ENCODE peak calls at places on chromosomes 11 and 22, in six cellular contexts. One of them, this sample, is unnamed.

GRCh38 chr22:31244044-31244942 is 32.2 kb downstream of the LIMK2 start:
- DNase-seq in astrocyte: peak; percentile 97
- DNase-seq in kidney: no peak
- DNase-seq in SK-N-SH: peak; percentile 31
- DNase-seq in GM23248: peak; percentile 97
- DNase-seq in fibroblast of lung: peak; percentile 98
- DNase-seq in this sample: no peak

GRCh38 chr11:1628506-1629325 is 859 bp upstream of the KRTAP5-5 start:
- DNase-seq in SK-N-SH: peak; percentile 96
- DNase-seq in fibroblast of lung: no peak
- DNase-seq in kidney: peak; percentile 77
- DNase-seq in astrocyte: peak; percentile 3
- DNase-seq in GM23248: peak; percentile 59
- DNase-seq in this sample: peak; percentile 70

GRCh38 chr22:24500251-24500820 is 5.2 kb downstream of the UPB1 start:
- DNase-seq in kidney: peak; percentile 45
- DNase-seq in GM23248: no peak
- DNase-seq in astrocyte: no peak
- DNase-seq in SK-N-SH: no peak
- DNase-seq in fibroblast of lung: no peak
- DNase-seq in this sample: no peak

GRCh38 chr11:99019676-99020075 is 1.1 kb upstream of the CNTN5 start:
- DNase-seq in kidney: no peak
- DNase-seq in astrocyte: no peak
- DNase-seq in GM23248: no peak
- DNase-seq in fibroblast of lung: no peak
- DNase-seq in SK-N-SH: peak; percentile 4
- DNase-seq in this sample: no peak

GRCh38 chr22:37571992-37572373 is 7.9 kb downstream of the LGALS2 start:
- DNase-seq in fibroblast of lung: no peak
- DNase-seq in SK-N-SH: no peak
- DNase-seq in astrocyte: no peak
- DNase-seq in kidney: no peak
- DNase-seq in GM23248: no peak
- DNase-seq in this sample: no peak

GRCh38 chr11:112481431-112481830 is 220.8 kb upstream of the PLET1 start:
- DNase-seq in SK-N-SH: no peak
- DNase-seq in astrocyte: no peak
- DNase-seq in fibroblast of lung: no peak
- DNase-seq in GM23248: no peak
- DNase-seq in kidney: no peak
- DNase-seq in this sample: no peak

GRCh38 chr11:13970986-13971385 is 8.5 kb downstream of the SPON1 start:
- DNase-seq in kidney: peak; percentile 69
- DNase-seq in GM23248: peak; percentile 25
- DNase-seq in SK-N-SH: peak; percentile 64
- DNase-seq in astrocyte: no peak
- DNase-seq in fibroblast of lung: no peak
- DNase-seq in this sample: peak; percentile 49

GRCh38 chr11:88815505-88815904 is 250.3 kb downstream of the GRM5 start:
- DNase-seq in SK-N-SH: no peak
- DNase-seq in GM23248: no peak
- DNase-seq in fibroblast of lung: no peak
- DNase-seq in kidney: no peak
- DNase-seq in astrocyte: no peak
- DNase-seq in this sample: no peak

GRCh38 chr11:14819596-14819995 is 72.4 kb downstream of the CYP2R1 start:
- DNase-seq in SK-N-SH: no peak
- DNase-seq in kidney: no peak
- DNase-seq in GM23248: no peak
- DNase-seq in fibroblast of lung: no peak
- DNase-seq in astrocyte: no peak
- DNase-seq in this sample: no peak

GRCh38 chr11:65525659-65526480 is 987 bp downstream of the SCYL1 start:
- DNase-seq in kidney: peak; percentile 83
- DNase-seq in SK-N-SH: peak; percentile 12
- DNase-seq in astrocyte: no peak
- DNase-seq in fibroblast of lung: no peak
- DNase-seq in GM23248: no peak
- DNase-seq in this sample: no peak

GRCh38 chr11:10990637-10991036 is 132.8 kb upstream of the ZBED5 start:
- DNase-seq in GM23248: peak; percentile 70
- DNase-seq in fibroblast of lung: peak; percentile 7
- DNase-seq in astrocyte: no peak
- DNase-seq in kidney: no peak
- DNase-seq in SK-N-SH: no peak
- DNase-seq in this sample: no peak

GRCh38 chr11:17238377-17238776 is 30.6 kb upstream of the PIK3C2A start:
- DNase-seq in SK-N-SH: no peak
- DNase-seq in astrocyte: no peak
- DNase-seq in GM23248: no peak
- DNase-seq in kidney: no peak
- DNase-seq in fibroblast of lung: no peak
- DNase-seq in this sample: no peak

GRCh38 chr11:62104816-62105610 is 18.8 kb upstream of the INCENP start:
- DNase-seq in SK-N-SH: no peak
- DNase-seq in GM23248: peak; percentile 84
- DNase-seq in kidney: no peak
- DNase-seq in astrocyte: peak; percentile 27
- DNase-seq in fibroblast of lung: peak; percentile 42
- DNase-seq in this sample: no peak

GRCh38 chr11:61955416-61956135 is 5.4 kb downstream of the BEST1 start:
- DNase-seq in GM23248: peak; percentile 67
- DNase-seq in fibroblast of lung: no peak
- DNase-seq in SK-N-SH: no peak
- DNase-seq in kidney: peak; percentile 85
- DNase-seq in astrocyte: no peak
- DNase-seq in this sample: no peak

GRCh38 chr11:64542172-64543125 is 48.6 kb upstream of the SLC22A12 start:
- DNase-seq in SK-N-SH: no peak
- DNase-seq in GM23248: no peak
- DNase-seq in kidney: peak; percentile 58
- DNase-seq in fibroblast of lung: no peak
- DNase-seq in astrocyte: no peak
- DNase-seq in this sample: no peak

GRCh38 chr11:73757598-73757997 is 3.3 kb downstream of the RAB6A start:
- DNase-seq in SK-N-SH: no peak
- DNase-seq in astrocyte: no peak
- DNase-seq in GM23248: no peak
- DNase-seq in fibroblast of lung: no peak
- DNase-seq in kidney: no peak
- DNase-seq in this sample: no peak

GRCh38 chr22:18024276-18024939 is at the start of gene MICAL3:
- DNase-seq in fibroblast of lung: peak; percentile 72
- DNase-seq in kidney: peak; percentile 84
- DNase-seq in SK-N-SH: peak; percentile 93
- DNase-seq in GM23248: peak; percentile 92
- DNase-seq in astrocyte: peak; percentile 61
- DNase-seq in this sample: peak; percentile 92

GRCh38 chr11:10526974-10527918 is 13.7 kb downstream of the RNF141 start:
- DNase-seq in fibroblast of lung: peak; percentile 49
- DNase-seq in GM23248: peak; percentile 44
- DNase-seq in SK-N-SH: no peak
- DNase-seq in astrocyte: peak; percentile 42
- DNase-seq in kidney: no peak
- DNase-seq in this sample: no peak

GRCh38 chr11:46321757-46322156 is 25.5 kb upstream of the DGKZ start:
- DNase-seq in kidney: no peak
- DNase-seq in SK-N-SH: no peak
- DNase-seq in fibroblast of lung: no peak
- DNase-seq in astrocyte: no peak
- DNase-seq in GM23248: peak; percentile 36
- DNase-seq in this sample: no peak

GRCh38 chr11:14894657-14895598 is 2.9 kb upstream of the CYP2R1 start:
- DNase-seq in SK-N-SH: no peak
- DNase-seq in fibroblast of lung: no peak
- DNase-seq in GM23248: peak; percentile 48
- DNase-seq in kidney: peak; percentile 41
- DNase-seq in astrocyte: no peak
- DNase-seq in this sample: peak; percentile 72

GRCh38 chr11:48058064-48058463 is 77.7 kb downstream of the PTPRJ start:
- DNase-seq in astrocyte: no peak
- DNase-seq in fibroblast of lung: no peak
- DNase-seq in kidney: no peak
- DNase-seq in SK-N-SH: no peak
- DNase-seq in GM23248: no peak
- DNase-seq in this sample: no peak

DNA sequence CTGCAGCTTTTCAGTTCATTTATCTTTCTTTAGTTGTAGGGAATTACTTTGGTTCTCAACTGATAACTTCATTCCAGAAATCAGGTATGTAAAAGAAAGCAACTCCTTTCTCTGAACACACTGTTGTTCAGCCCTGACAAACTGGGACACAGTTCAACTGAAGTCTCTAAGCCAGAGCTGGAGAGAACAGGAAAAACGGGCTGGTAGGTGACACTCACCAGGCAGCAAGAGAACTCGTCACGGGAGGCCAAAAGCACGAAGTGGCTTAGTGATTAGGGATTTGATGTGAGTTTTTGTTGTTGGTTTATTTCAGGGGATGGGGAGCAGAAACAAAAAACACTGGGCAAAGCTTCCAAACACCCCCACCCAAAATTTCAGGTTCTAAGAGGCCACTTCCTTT is 54.1 kb downstream of the MYH9 start:
- DNase-seq in GM23248: no peak
- DNase-seq in SK-N-SH: no peak
- DNase-seq in astrocyte: no peak
- DNase-seq in kidney: no peak
- DNase-seq in fibroblast of lung: no peak
- DNase-seq in this sample: no peak
- H3K9ac ChIP-seq in GM23248: no peak overlapping the region
- H3K9ac ChIP-seq in SK-N-SH: peak overlapping the region; percentile 65
- H3K9ac ChIP-seq in astrocyte: peak overlapping the region; percentile 92
- H3K9ac ChIP-seq in kidney: peak overlapping the region; percentile 70
- H3K9ac ChIP-seq in fibroblast of lung: no peak overlapping the region
- H3K9ac ChIP-seq in this sample: peak overlapping the region; percentile 1

GRCh38 chr22:29244785-29245625 is 22.8 kb downstream of the RHBDD3 start:
- DNase-seq in fibroblast of lung: no peak
- DNase-seq in astrocyte: no peak
- DNase-seq in kidney: no peak
- DNase-seq in GM23248: no peak
- DNase-seq in SK-N-SH: peak; percentile 14
- DNase-seq in this sample: no peak

GRCh38 chr22:29251265-29251664 is 16.5 kb downstream of the RHBDD3 start:
- DNase-seq in GM23248: no peak
- DNase-seq in kidney: no peak
- DNase-seq in fibroblast of lung: no peak
- DNase-seq in SK-N-SH: no peak
- DNase-seq in astrocyte: no peak
- DNase-seq in this sample: no peak

GRCh38 chr22:29243874-29244446 is 23.8 kb downstream of the RHBDD3 start:
- DNase-seq in kidney: no peak
- DNase-seq in fibroblast of lung: no peak
- DNase-seq in SK-N-SH: no peak
- DNase-seq in astrocyte: no peak
- DNase-seq in GM23248: no peak
- DNase-seq in this sample: no peak

GRCh38 chr22:29245626-29246385 is 22.0 kb downstream of the RHBDD3 start:
- DNase-seq in fibroblast of lung: peak; percentile 48
- DNase-seq in GM23248: peak; percentile 69
- DNase-seq in SK-N-SH: peak; percentile 84
- DNase-seq in astrocyte: peak; percentile 14
- DNase-seq in kidney: peak; percentile 85
- DNase-seq in this sample: peak; percentile 87
- H3K9ac ChIP-seq in fibroblast of lung: no peak overlapping the region
- H3K9ac ChIP-seq in GM23248: no peak overlapping the region
- H3K9ac ChIP-seq in SK-N-SH: no peak overlapping the region
- H3K9ac ChIP-seq in astrocyte: no peak overlapping the region
- H3K9ac ChIP-seq in kidney: no peak overlapping the region
- H3K9ac ChIP-seq in this sample: no peak overlapping the region

GRCh38 chr11:76672431-76673163 is 2.0 kb upstream of the LRRC32 start:
- DNase-seq in fibroblast of lung: no peak
- DNase-seq in astrocyte: no peak
- DNase-seq in SK-N-SH: no peak
- DNase-seq in kidney: peak; percentile 86
- DNase-seq in GM23248: no peak
- DNase-seq in this sample: peak; percentile 93

GRCh38 chr11:76670475-76671235 is at the start of gene LRRC32:
- DNase-seq in GM23248: peak; percentile 40
- DNase-seq in astrocyte: no peak
- DNase-seq in fibroblast of lung: peak; percentile 11
- DNase-seq in SK-N-SH: peak; percentile 87
- DNase-seq in kidney: peak; percentile 93
- DNase-seq in this sample: peak; percentile 73

GRCh38 chr11:76669901-76670474 is 559 bp downstream of the LRRC32 start:
- DNase-seq in kidney: peak; percentile 88
- DNase-seq in SK-N-SH: no peak
- DNase-seq in GM23248: peak; percentile 78
- DNase-seq in fibroblast of lung: peak; percentile 89
- DNase-seq in astrocyte: peak; percentile 84
- DNase-seq in this sample: no peak

GRCh38 chr11:76671626-76672309 is 1.2 kb upstream of the LRRC32 start:
- DNase-seq in kidney: no peak
- DNase-seq in astrocyte: no peak
- DNase-seq in SK-N-SH: no peak
- DNase-seq in fibroblast of lung: no peak
- DNase-seq in GM23248: no peak
- DNase-seq in this sample: no peak

DNA sequence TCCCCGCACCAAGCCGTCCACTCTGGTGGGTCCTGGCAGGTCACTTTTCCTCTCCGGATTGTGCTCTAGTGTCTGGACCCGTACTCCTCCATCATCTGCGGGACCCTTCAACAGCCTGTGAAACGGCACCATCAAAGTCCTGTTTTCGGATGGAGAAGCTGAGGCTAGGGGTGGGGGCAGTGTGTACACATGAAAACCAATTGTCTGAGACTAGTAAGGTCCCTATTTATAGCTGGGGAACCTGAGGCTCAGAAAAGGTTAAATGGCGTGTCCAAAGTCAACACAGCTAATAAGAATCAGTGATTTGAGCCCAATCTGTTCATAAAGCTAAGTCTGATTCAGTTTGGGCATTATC is 666 bp upstream of the LRRC32 start:
- DNase-seq in kidney: no peak
- DNase-seq in astrocyte: no peak
- DNase-seq in GM23248: no peak
- DNase-seq in fibroblast of lung: no peak
- DNase-seq in SK-N-SH: no peak
- DNase-seq in this sample: no peak
- H3K9ac ChIP-seq in kidney: no peak overlapping the region
- H3K9ac ChIP-seq in astrocyte: peak overlapping the region; percentile 74
- H3K9ac ChIP-seq in GM23248: no peak overlapping the region
- H3K9ac ChIP-seq in fibroblast of lung: no peak overlapping the region
- H3K9ac ChIP-seq in SK-N-SH: no peak overlapping the region
- H3K9ac ChIP-seq in this sample: peak overlapping the region; percentile 73

DNA sequence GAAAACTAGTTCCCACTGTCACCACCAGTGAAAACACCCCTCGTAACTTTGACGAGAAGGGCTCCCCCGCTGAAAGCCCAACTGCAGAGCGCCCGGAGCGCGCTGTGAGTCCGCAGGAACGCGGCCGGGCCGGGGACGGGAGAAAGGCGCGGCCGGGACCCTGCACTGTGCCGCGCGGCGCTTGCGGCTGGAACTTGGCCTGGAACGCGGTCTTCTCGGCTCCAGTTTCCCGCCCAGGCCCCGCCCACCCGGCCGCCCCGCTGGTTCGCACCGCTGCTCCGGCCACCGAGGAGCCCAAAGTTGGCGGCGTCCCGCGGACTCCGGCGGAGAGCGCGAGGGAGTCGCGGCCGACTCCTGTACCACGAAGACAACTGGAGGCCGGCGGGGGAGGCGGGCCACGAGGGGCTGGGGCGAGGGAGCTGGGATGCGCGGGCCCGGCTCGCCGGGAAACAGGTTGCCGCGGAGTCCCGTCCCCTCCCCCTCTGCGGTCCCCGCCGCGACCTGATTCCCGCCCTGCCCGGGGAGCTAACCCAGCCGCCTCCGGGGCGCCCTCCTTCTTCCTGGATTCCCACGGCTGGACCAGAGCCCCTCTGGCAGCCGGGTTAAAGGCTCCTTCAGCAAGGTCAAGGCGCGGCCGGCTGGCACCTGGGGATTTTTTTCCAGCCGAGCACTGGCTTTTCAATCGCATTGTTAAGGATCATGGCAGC is 3.4 kb downstream of the TENM4 start:
- DNase-seq in SK-N-SH: peak; percentile 89
- DNase-seq in fibroblast of lung: peak; percentile 70
- DNase-seq in kidney: peak; percentile 89
- DNase-seq in astrocyte: peak; percentile 42
- DNase-seq in GM23248: peak; percentile 49
- DNase-seq in this sample: no peak
- H3K9ac ChIP-seq in SK-N-SH: peak overlapping the region; percentile 86
- H3K9ac ChIP-seq in fibroblast of lung: peak overlapping the region; percentile 92
- H3K9ac ChIP-seq in kidney: peak overlapping the region; percentile 53
- H3K9ac ChIP-seq in astrocyte: peak overlapping the region; percentile 86
- H3K9ac ChIP-seq in GM23248: no peak overlapping the region
- H3K9ac ChIP-seq in this sample: no peak overlapping the region

This sample was measured in Karpas-422.